ENCODE peak calls at places on chromosomes 13 and 19, in six cellular contexts. E, S, N, F, B and O are unnamed samples.

GRCh38 chr13:39350461-39350881 is 252.5 kb downstream of the LHFPL6 start:
- DNase-seq in B (no peak), N (no peak), S (no peak), E (no peak), F (no peak), O (no peak)

GRCh38 chr19:38683393-38684077 is 36.1 kb downstream of the ACTN4 start:
- DNase-seq in N (peak; percentile 78), E (peak; percentile 99), S (no peak), F (no peak), B (no peak), O (peak; percentile 100)

GRCh38 chr19:1235625-1236538 is 1.9 kb downstream of the CBARP start:
- DNase-seq in B (no peak), S (no peak), F (no peak), N (no peak), E (no peak), O (no peak)

GRCh38 chr13:41006296-41006695 is 12.8 kb downstream of the ELF1 start:
- DNase-seq in S (no peak), B (no peak), N (no peak), F (no peak), E (no peak), O (no peak)

GRCh38 chr19:4660181-4660791 is 9.9 kb downstream of the MYDGF start:
- DNase-seq in N (peak; percentile 55), E (no peak), F (no peak), S (no peak), B (no peak), O (no peak)

GRCh38 chr13:48783181-48783630 is 129.5 kb downstream of the CYSLTR2 start:
- DNase-seq in B (no peak), E (no peak), S (peak; percentile 89), N (peak; percentile 98), F (no peak), O (peak; percentile 4)

GRCh38 chr19:574658-575526 is 2.5 kb downstream of the BSG start:
- DNase-seq in F (no peak), N (peak; percentile 46), E (no peak), B (peak; percentile 28), S (no peak), O (no peak)

GRCh38 chr19:679418-680286 is 3.5 kb downstream of the FSTL3 start:
- DNase-seq in F (peak; percentile 62), S (peak; percentile 86), B (no peak), N (peak; percentile 51), E (no peak), O (no peak)

GRCh38 chr13:65532231-65532630 is 1697.9 kb downstream of the PCDH9 start:
- DNase-seq in B (no peak), F (no peak), S (no peak), E (no peak), N (no peak), O (no peak)

GRCh38 chr19:16882146-16882545 is 6.7 kb upstream of the F2RL3 start:
- DNase-seq in E (peak; percentile 16), B (no peak), N (no peak), S (no peak), F (no peak), O (no peak)

GRCh38 chr13:97249797-97250495 is 27.8 kb downstream of the MBNL2 start:
- DNase-seq in B (no peak), N (no peak), S (no peak), E (no peak), F (no peak), O (no peak)

GRCh38 chr13:62747152-62747551 is 1331.5 kb upstream of the PCDH20 start:
- DNase-seq in E (no peak), F (no peak), S (no peak), N (no peak), B (no peak), O (no peak)

GRCh38 chr13:79085021-79085420 is 321.0 kb downstream of the RBM26 start:
- DNase-seq in B (no peak), F (no peak), S (no peak), N (no peak), E (no peak), O (no peak)

GRCh38 chr13:102968572-102969228 is 97.5 kb downstream of the SLC10A2 start:
- DNase-seq in E (no peak), B (no peak), S (no peak), N (no peak), F (no peak), O (no peak)

GRCh38 chr13:73702419-73703071 is 431.7 kb downstream of the KLF12 start:
- DNase-seq in F (no peak), E (no peak), N (no peak), B (peak; percentile 21), S (no peak), O (no peak)

GRCh38 chr19:44627631-44628030 is 14.3 kb downstream of the IGSF23 start:
- DNase-seq in B (no peak), N (no peak), E (no peak), F (no peak), S (no peak), O (no peak)

GRCh38 chr13:98144501-98145350 is 1.8 kb downstream of the FARP1 start:
- DNase-seq in B (no peak), F (no peak), E (peak; percentile 8), S (no peak), N (no peak), O (no peak)

GRCh38 chr19:5157186-5157585 is 183.4 kb downstream of the PTPRS start:
- DNase-seq in E (no peak), S (no peak), N (no peak), B (no peak), F (no peak), O (no peak)

GRCh38 chr19:3665681-3666544 is 34.4 kb downstream of the PIP5K1C start:
- DNase-seq in F (peak; percentile 93), E (no peak), B (no peak), S (peak; percentile 89), N (peak; percentile 51), O (peak; percentile 12)

GRCh38 chr19:17306285-17306714 is 628 bp downstream of the MRPL34 start:
- DNase-seq in B (no peak), S (no peak), E (no peak), N (no peak), F (no peak), O (no peak)

GRCh38 chr19:14542721-14543328 is 13.4 kb downstream of the TECR start:
- DNase-seq in N (peak; percentile 34), E (no peak), F (no peak), S (no peak), B (no peak), O (no peak)

GRCh38 chr19:10134040-10134439 is 14.3 kb upstream of the EIF3G start:
- DNase-seq in N (no peak), E (no peak), S (no peak), F (no peak), B (no peak), O (no peak)

GRCh38 chr13:113187263-113187669 is 21.2 kb downstream of the PCID2 start:
- DNase-seq in N (no peak), B (no peak), E (peak; percentile 98), S (peak; percentile 92), F (no peak), O (peak; percentile 91)

GRCh38 chr19:966481-967088 is 17.6 kb upstream of the WDR18 start:
- DNase-seq in B (no peak), N (no peak), F (no peak), S (no peak), E (no peak), O (no peak)

GRCh38 chr13:86870388-86870966 is 800.7 kb upstream of the SLITRK5 start:
- DNase-seq in N (no peak), F (no peak), B (no peak), E (no peak), S (no peak), O (no peak)

GRCh38 chr19:52991484-52991883 is 22.2 kb upstream of the ERVV-1 start:
- DNase-seq in F (no peak), N (no peak), B (no peak), E (no peak), S (no peak), O (peak; percentile 63)

GRCh38 chr13:114211446-114211845 is 23.3 kb upstream of the CDC16 start:
- DNase-seq in N (no peak), F (no peak), E (no peak), S (no peak), B (no peak), O (no peak)

GRCh38 chr13:87368639-87369038 is 302.5 kb upstream of the SLITRK5 start:
- DNase-seq in E (no peak), B (no peak), F (no peak), S (no peak), N (no peak), O (no peak)

GRCh38 chr19:58001895-58002369 is 688 bp downstream of the ZNF606 start:
- DNase-seq in E (no peak), N (peak; percentile 29), F (no peak), S (no peak), B (no peak), O (no peak)
- TF ChIP-seq POLR2AphosphoS5 in E (no peak), N (no peak), F (no peak), S (no peak), B (no peak), O (no peak)

DNA sequence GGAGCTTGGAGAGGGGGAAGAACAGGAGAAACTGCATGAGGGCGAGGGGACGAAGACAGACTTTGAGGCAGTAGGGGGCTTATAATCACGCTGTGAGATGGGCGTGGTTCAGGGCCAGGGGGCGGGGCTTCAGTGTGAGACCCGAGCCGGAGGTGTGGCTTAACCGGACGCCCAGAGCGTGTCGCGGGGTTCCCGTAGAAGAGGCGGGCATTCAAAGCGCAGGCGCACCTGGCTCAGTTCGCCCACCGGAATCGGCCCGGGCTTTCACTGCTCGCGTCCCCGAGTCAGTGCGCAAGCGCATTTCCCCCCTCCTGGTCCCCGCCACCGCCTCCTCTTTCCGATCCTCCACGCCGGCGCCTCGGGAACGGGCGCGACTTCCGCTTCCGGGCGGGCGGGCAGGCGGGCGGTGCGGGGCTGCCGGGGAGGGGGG is 225 bp upstream of the ZNF865 start:
- DNase-seq in S (peak; percentile 96), N (peak; percentile 97), E (peak; percentile 92), B (peak; percentile 94), F (peak; percentile 92), O (peak; percentile 97)
- TF ChIP-seq POLR2AphosphoS5 in S (peak; percentile 20), N (peak; percentile 48), E (peak; percentile 68), B (peak; percentile 8), F (no peak), O (peak; percentile 86)

DNA sequence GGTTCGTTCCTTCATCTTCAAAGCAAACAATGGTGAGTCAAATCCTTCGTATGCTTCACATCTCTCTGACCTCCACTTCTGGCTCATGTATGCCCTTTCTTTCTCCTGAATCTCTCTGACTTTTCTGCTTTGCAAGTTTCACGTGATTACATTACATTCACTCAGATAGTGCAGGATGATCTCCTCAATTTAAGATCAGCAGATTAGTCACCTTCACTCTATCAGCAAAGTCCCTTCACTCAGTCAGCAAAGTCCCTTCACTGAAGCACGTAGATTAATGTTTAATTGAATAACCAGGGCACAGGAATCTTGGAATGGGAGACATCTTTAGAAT is 23.1 kb downstream of the SIGLECL1 start:
- DNase-seq in S (no peak), N (no peak), F (no peak), E (no peak), B (no peak), O (no peak)
- TF ChIP-seq POLR2AphosphoS5 in S (no peak), N (no peak), F (no peak), E (no peak), B (no peak), O (no peak)

DNA sequence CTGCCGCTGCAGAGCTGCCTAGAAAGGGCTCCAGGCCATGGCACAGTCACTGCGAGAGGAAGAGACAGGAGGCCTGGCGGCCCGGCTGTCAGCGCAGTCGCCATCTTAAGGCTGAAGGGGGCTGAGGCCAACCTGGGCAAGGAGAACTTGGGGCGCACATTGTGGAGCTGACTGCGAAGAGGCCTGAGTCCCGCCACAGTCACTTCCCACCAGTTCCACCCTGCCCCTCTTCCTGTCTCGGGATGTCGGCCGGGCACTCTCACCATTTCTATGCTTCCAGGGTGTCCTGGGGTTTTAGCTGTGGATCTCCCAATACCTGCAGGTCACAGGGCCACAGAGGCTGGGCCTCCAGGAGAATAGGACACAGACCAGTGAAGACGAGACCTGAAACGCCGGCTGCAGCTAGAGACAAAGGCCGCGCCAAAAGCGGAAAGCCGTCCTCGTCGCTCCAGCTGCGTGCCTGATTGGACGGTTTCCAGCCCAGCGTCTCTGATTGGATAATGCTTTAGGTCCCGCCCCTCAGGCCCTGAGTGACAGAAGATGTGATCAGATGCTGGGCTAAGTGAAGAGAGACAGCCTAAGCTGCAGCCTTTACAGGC is 71.1 kb downstream of the ZNF486 start:
- DNase-seq in N (no peak), S (peak; percentile 94), B (peak; percentile 0), E (no peak), F (no peak), O (peak; percentile 62)
- TF ChIP-seq POLR2AphosphoS5 in N (no peak), S (no peak), B (no peak), E (no peak), F (no peak), O (peak; percentile 63)